ENCODE peak calls at places on chromosome 5, in four cellular contexts. V, K, D and I are unnamed samples.

GRCh38 chr5:41871866-41872265 is 1.6 kb upstream of the OXCT1 start:
- DNase-seq in V (no peak), K (no peak), D (no peak), I (no peak)

GRCh38 chr5:154203798-154204578 is 13.5 kb downstream of the GALNT10 start:
- DNase-seq in V (no peak), K (no peak), D (no peak), I (no peak)

GRCh38 chr5:35922468-35922867 is 16.0 kb downstream of the CAPSL start:
- DNase-seq in V (no peak), K (no peak), D (no peak), I (no peak)

GRCh38 chr5:111224561-111224989 is 391 bp downstream of the CAMK4 start:
- DNase-seq in V (no peak), K (no peak), D (no peak), I (no peak)

GRCh38 chr5:139481580-139482049 is 943 bp downstream of the STING1 start:
- DNase-seq in V (peak; percentile 34), K (no peak), D (no peak), I (no peak)

GRCh38 chr5:116626272-116626723 is 51.7 kb upstream of the SEMA6A start:
- DNase-seq in V (no peak), K (no peak), D (no peak), I (peak; percentile 31)

GRCh38 chr5:172637122-172637580 is 3.9 kb upstream of the NEURL1B start:
- DNase-seq in V (no peak), K (no peak), D (no peak), I (no peak)

GRCh38 chr5:140239461-140239860 is 63.4 kb downstream of the PFDN1 start:
- DNase-seq in V (no peak), K (no peak), D (no peak), I (no peak)

GRCh38 chr5:136058031-136058971 is 29.5 kb downstream of the TGFBI start:
- DNase-seq in V (no peak), K (peak; percentile 99), D (no peak), I (peak; percentile 24)

GRCh38 chr5:94498199-94498598 is 120.2 kb downstream of the KIAA0825 start:
- DNase-seq in V (no peak), K (no peak), D (no peak), I (no peak)

GRCh38 chr5:55852503-55852902 is 1.3 kb downstream of the IL31RA start:
- DNase-seq in V (no peak), K (no peak), D (no peak), I (no peak)
- TF ChIP-seq FOXK2 in V (no peak), K (no peak), D (no peak), I (no peak)

GRCh38 chr5:43019615-43020293 is 20.4 kb downstream of the ANXA2R start:
- DNase-seq in V (no peak), K (peak; percentile 88), D (no peak), I (no peak)
- TF ChIP-seq SP1 in V (no peak), K (no peak), D (no peak), I (no peak)

GRCh38 chr5:74499236-74499635 is 141.3 kb downstream of the ENC1 start:
- DNase-seq in V (no peak), K (peak; percentile 15), D (no peak), I (no peak)

GRCh38 chr5:74501674-74502478 is 138.7 kb downstream of the ENC1 start:
- DNase-seq in V (no peak), K (no peak), D (no peak), I (no peak)

GRCh38 chr5:74504463-74504862 is 136.1 kb downstream of the ENC1 start:
- DNase-seq in V (no peak), K (no peak), D (no peak), I (no peak)

GRCh38 chr5:74500037-74500917 is 140.3 kb downstream of the ENC1 start:
- DNase-seq in V (no peak), K (peak; percentile 96), D (no peak), I (no peak)

DNA sequence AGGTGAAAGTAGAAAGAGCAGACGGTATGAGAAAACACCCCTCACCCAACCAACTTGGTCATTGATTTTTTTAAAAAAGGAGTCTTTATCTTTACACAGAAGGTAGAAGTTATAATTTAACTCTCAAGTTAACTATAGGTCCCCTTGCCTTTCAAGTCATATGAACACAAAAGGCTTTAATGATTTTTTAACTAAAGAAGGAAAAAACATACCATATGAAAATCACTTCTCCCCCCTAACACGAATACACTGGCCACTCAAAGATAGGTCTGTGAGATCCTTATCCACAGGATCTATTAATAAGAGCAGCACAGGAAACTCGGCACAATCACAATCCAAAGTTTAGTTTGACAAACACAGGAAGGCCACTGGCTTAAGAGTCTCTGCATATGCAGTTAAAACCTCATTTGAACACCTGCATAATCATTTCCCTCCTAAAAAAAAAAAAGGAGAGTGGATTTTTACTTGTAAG is 138.0 kb downstream of the ENC1 start:
- DNase-seq in V (no peak), K (peak; percentile 91), D (no peak), I (no peak)
- TF ChIP-seq FOXM1 in V (no peak), K (no peak), D (no peak), I (no peak)

DNA sequence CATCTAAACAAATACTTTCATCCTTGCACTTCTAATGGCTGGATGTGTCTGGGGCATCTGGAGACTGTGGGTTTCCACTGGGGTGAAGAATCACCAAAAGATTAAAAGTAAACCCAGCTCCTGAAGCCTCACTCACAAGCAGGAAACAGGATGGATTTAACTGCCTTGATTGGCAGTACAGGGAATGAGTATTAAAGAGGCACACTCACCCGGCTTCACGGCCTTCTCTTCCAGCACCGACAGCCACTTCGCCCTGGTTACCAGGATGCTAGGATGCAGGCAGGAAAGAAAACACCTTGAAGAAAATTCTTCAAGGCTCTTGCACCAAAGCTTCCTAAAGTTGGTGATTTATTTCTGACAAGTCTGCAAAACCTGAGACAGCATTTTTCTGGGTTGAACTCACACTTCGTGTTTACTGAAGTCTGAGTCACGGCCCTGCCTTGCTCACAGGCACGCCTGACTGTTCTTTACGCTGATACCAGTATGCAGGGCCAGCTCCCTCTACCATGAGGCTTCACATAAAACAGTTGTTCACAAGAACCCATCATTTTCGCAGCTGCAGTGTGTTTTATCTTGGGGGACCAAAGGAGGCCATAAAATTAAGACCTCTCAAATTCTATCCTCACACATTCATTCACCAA is 56.5 kb upstream of the ZNF354A start:
- DNase-seq in V (no peak), K (peak; percentile 28), D (no peak), I (no peak)
- TF ChIP-seq FOXK2 in V (no peak), K (no peak), D (no peak), I (no peak)